ENCODE peak calls at places on chromosomes 16 and 17, in ten cellular contexts. H is SHP77 treated with DMSO at 0.1 percent for 48 hours, D is heart left ventricle, R is epithelial cell of esophagus, T is stomach, S is HFF-Myc, Z is A172, J is fibroblast of the conjunctiva, C is left ventricle myocardium superior, A is WTC11. V is an unnamed sample.

GRCh38 chr17:11644265-11645212 is 46.3 kb downstream of the DNAH9 start:
- DNase-seq in S (peak; percentile 11), R (peak; percentile 56), Z (peak; percentile 58), T (peak; percentile 72), D (no peak), A (peak; percentile 56), H (peak; percentile 79), C (peak; percentile 38), J (peak; percentile 49), V (peak; percentile 85)

GRCh38 chr16:88969361-88969831 is 7.6 kb downstream of the CBFA2T3 start:
- DNase-seq in S (no peak), R (no peak), A (no peak), C (no peak), H (no peak), T (no peak), Z (no peak), D (peak; percentile 59), J (no peak), V (no peak)

GRCh38 chr17:48671697-48672171 is 45.6 kb upstream of the HOXB9 start:
- DNase-seq in D (peak; percentile 84), R (peak; percentile 65), C (peak; percentile 90), S (peak; percentile 19), T (peak; percentile 86), A (peak; percentile 87), H (no peak), Z (peak; percentile 72), J (peak; percentile 53), V (peak; percentile 86)

GRCh38 chr17:43615330-43615729 is 46.4 kb downstream of the MEOX1 start:
- DNase-seq in J (no peak), Z (no peak), C (no peak), S (no peak), A (no peak), D (no peak), T (no peak), R (peak; percentile 92), H (no peak), V (no peak)

GRCh38 chr17:4304417-4305027 is 40.7 kb upstream of the ANKFY1 start:
- DNase-seq in R (peak; percentile 61), S (no peak), C (no peak), J (peak; percentile 24), Z (peak; percentile 31), H (peak; percentile 14), D (no peak), A (peak; percentile 33), T (peak; percentile 43), V (no peak)

GRCh38 chr17:12514596-12514995 is 151.1 kb upstream of the MYOCD start:
- DNase-seq in R (no peak), H (no peak), S (no peak), T (no peak), C (no peak), D (no peak), J (no peak), A (no peak), Z (no peak), V (no peak)

GRCh38 chr17:20201059-20201458 is 191.9 kb downstream of the SPECC1 start:
- DNase-seq in C (no peak), D (no peak), H (no peak), J (no peak), R (no peak), Z (no peak), A (no peak), T (no peak), S (no peak), V (no peak)

GRCh38 chr16:48596326-48596725 is 13.7 kb downstream of the N4BP1 start:
- DNase-seq in A (no peak), J (no peak), Z (no peak), R (no peak), D (no peak), C (no peak), H (no peak), T (no peak), S (no peak), V (no peak)

GRCh38 chr16:70410736-70411135 is 28.2 kb downstream of the ST3GAL2 start:
- DNase-seq in A (no peak), S (no peak), C (no peak), J (no peak), H (no peak), R (no peak), Z (no peak), T (peak; percentile 60), D (no peak), V (no peak)

V was measured in H9.